ENCODE peak calls at places on chromosomes 6 and 20, in six cellular contexts. D is NCI-H1417; Z is T-cell; S is activated naive CD8-positive, alpha-beta T cell treated with anti-CD3 and anti-CD28 coated beads for 36 hours; J is fibroblast of the aortic adventitia; E is hepatocyte. I is an unnamed sample.

GRCh38 chr20:10604865-10605440 is 68.8 kb downstream of the JAG1 start:
- DNase-seq in D (no peak), Z (no peak), S (no peak), J (no peak), E (no peak), I (no peak)

GRCh38 chr6:134447883-134448387 is 130.0 kb upstream of the SGK1 start:
- DNase-seq in D (no peak), Z (no peak), S (no peak), J (peak; percentile 98), E (no peak), I (no peak)

GRCh38 chr6:76026101-76026500 is 46.4 kb downstream of the IMPG1 start:
- DNase-seq in D (no peak), Z (no peak), S (no peak), J (no peak), E (no peak), I (no peak)

GRCh38 chr6:105305521-105305920 is 97.4 kb downstream of the PREP start:
- DNase-seq in D (no peak), Z (no peak), S (no peak), J (no peak), E (no peak), I (no peak)

GRCh38 chr6:36685926-36686667 is 7.6 kb downstream of the CDKN1A start:
- DNase-seq in D (no peak), Z (no peak), S (no peak), J (no peak), E (no peak), I (no peak)

GRCh38 chr20:50318709-50319108 is 128.1 kb downstream of the CEBPB start:
- DNase-seq in D (no peak), Z (no peak), S (no peak), J (no peak), E (no peak), I (no peak)

GRCh38 chr20:58892126-58892931 is 39.8 kb downstream of the GNAS start:
- DNase-seq in D (peak; percentile 61), Z (peak; percentile 68), S (peak; percentile 82), J (peak; percentile 56), E (peak; percentile 90), I (peak; percentile 68)

GRCh38 chr6:85797993-85798392 is 155.3 kb upstream of the SYNCRIP start:
- DNase-seq in D (no peak), Z (no peak), S (no peak), J (no peak), E (no peak), I (no peak)

GRCh38 chr20:51422912-51423667 is 119.4 kb downstream of the NFATC2 start:
- DNase-seq in D (peak; percentile 33), Z (no peak), S (no peak), J (no peak), E (no peak), I (no peak)

GRCh38 chr6:48560408-48560807 is 449.4 kb upstream of the PTCHD4 start:
- DNase-seq in D (no peak), Z (no peak), S (no peak), J (peak; percentile 48), E (peak; percentile 16), I (no peak)

GRCh38 chr6:131937703-131938631 is 13.2 kb downstream of the CCN2 start:
- DNase-seq in D (no peak), Z (no peak), S (no peak), J (peak; percentile 65), E (no peak), I (no peak)

GRCh38 chr6:46876126-46876525 is 45.6 kb downstream of the ADGRF5 start:
- DNase-seq in D (no peak), Z (no peak), S (no peak), J (peak; percentile 24), E (no peak), I (no peak)

GRCh38 chr6:78436335-78436734 is 431.0 kb upstream of the IRAK1BP1 start:
- DNase-seq in D (no peak), Z (no peak), S (no peak), J (peak; percentile 59), E (peak; percentile 4), I (no peak)

GRCh38 chr6:92779758-92780157 is 639.6 kb downstream of the EPHA7 start:
- DNase-seq in D (no peak), Z (no peak), S (no peak), J (peak; percentile 18), E (peak; percentile 73), I (no peak)

GRCh38 chr20:31922588-31922987 is 29.3 kb downstream of the PDRG1 start:
- DNase-seq in D (no peak), Z (no peak), S (no peak), J (no peak), E (no peak), I (no peak)

GRCh38 chr20:57043091-57043490 is 223.3 kb downstream of the BMP7 start:
- DNase-seq in D (no peak), Z (no peak), S (no peak), J (no peak), E (no peak), I (no peak)

GRCh38 chr6:112037783-112038216 is 16.1 kb upstream of the CCN6 start:
- DNase-seq in D (no peak), Z (no peak), S (peak; percentile 36), J (peak; percentile 97), E (peak; percentile 30), I (no peak)

GRCh38 chr6:2900221-2900807 is 2.8 kb downstream of the SERPINB9 start:
- DNase-seq in D (no peak), Z (no peak), S (no peak), J (no peak), E (no peak), I (no peak)

GRCh38 chr6:124056884-124057283 is 253.2 kb downstream of the NKAIN2 start:
- DNase-seq in D (peak; percentile 87), Z (no peak), S (no peak), J (no peak), E (no peak), I (no peak)

GRCh38 chr6:134746125-134746524 is 203.8 kb downstream of the ALDH8A1 start:
- DNase-seq in D (no peak), Z (no peak), S (no peak), J (no peak), E (no peak), I (no peak)

GRCh38 chr20:62875419-62876355 is 14.1 kb upstream of the TCFL5 start:
- DNase-seq in D (peak; percentile 83), Z (no peak), S (no peak), J (peak; percentile 87), E (peak; percentile 90), I (no peak)

GRCh38 chr6:133761706-133762105 is 127.2 kb upstream of the TCF21 start:
- DNase-seq in D (no peak), Z (no peak), S (no peak), J (peak; percentile 75), E (no peak), I (no peak)

I was measured in CMK.